ENCODE peak calls at places on chromosomes 1 and 21, in six cellular contexts. One of them, this sample, is unnamed.

GRCh38 chr1:228905579-228905978 is 170.3 kb downstream of the RHOU start:
- DNase-seq in kidney glomerular epithelial cell: no peak
- DNase-seq in GM12891: no peak
- DNase-seq in nephron progenitor cell: no peak
- DNase-seq in OCI-LY7: no peak
- DNase-seq in activated gamma-delta T cell treated with Interleukin-2 at 50 U/mL for 16 hours: no peak
- DNase-seq in this sample: no peak

GRCh38 chr21:18902641-18903040 is 499.1 kb upstream of the TMPRSS15 start:
- DNase-seq in nephron progenitor cell: no peak
- DNase-seq in activated gamma-delta T cell treated with Interleukin-2 at 50 U/mL for 16 hours: no peak
- DNase-seq in OCI-LY7: no peak
- DNase-seq in GM12891: no peak
- DNase-seq in kidney glomerular epithelial cell: no peak
- DNase-seq in this sample: no peak

GRCh38 chr1:41902125-41902524 is 16.6 kb downstream of the HIVEP3 start:
- DNase-seq in kidney glomerular epithelial cell: peak
- DNase-seq in activated gamma-delta T cell treated with Interleukin-2 at 50 U/mL for 16 hours: no peak
- DNase-seq in OCI-LY7: no peak
- DNase-seq in nephron progenitor cell: peak
- DNase-seq in GM12891: no peak
- DNase-seq in this sample: no peak

GRCh38 chr1:38508272-38508671 is 351.3 kb downstream of the RRAGC start:
- DNase-seq in GM12891: no peak
- DNase-seq in kidney glomerular epithelial cell: no peak
- DNase-seq in nephron progenitor cell: no peak
- DNase-seq in activated gamma-delta T cell treated with Interleukin-2 at 50 U/mL for 16 hours: no peak
- DNase-seq in OCI-LY7: no peak
- DNase-seq in this sample: no peak

GRCh38 chr1:52139817-52140540 is 1.9 kb upstream of the ZFYVE9 start:
- DNase-seq in nephron progenitor cell: no peak
- DNase-seq in kidney glomerular epithelial cell: peak
- DNase-seq in activated gamma-delta T cell treated with Interleukin-2 at 50 U/mL for 16 hours: peak
- DNase-seq in OCI-LY7: peak
- DNase-seq in GM12891: peak
- DNase-seq in this sample: no peak

GRCh38 chr1:85344256-85344694 is 67.8 kb upstream of the BCL10 start:
- DNase-seq in nephron progenitor cell: peak
- DNase-seq in OCI-LY7: peak
- DNase-seq in activated gamma-delta T cell treated with Interleukin-2 at 50 U/mL for 16 hours: no peak
- DNase-seq in GM12891: no peak
- DNase-seq in kidney glomerular epithelial cell: no peak
- DNase-seq in this sample: peak

GRCh38 chr1:94552071-94552586 is 10.6 kb upstream of the F3 start:
- DNase-seq in OCI-LY7: no peak
- DNase-seq in activated gamma-delta T cell treated with Interleukin-2 at 50 U/mL for 16 hours: no peak
- DNase-seq in GM12891: no peak
- DNase-seq in kidney glomerular epithelial cell: no peak
- DNase-seq in nephron progenitor cell: no peak
- DNase-seq in this sample: no peak

GRCh38 chr1:25673962-25674928 is 57.7 kb downstream of the MAN1C1 start:
- DNase-seq in activated gamma-delta T cell treated with Interleukin-2 at 50 U/mL for 16 hours: no peak
- DNase-seq in kidney glomerular epithelial cell: no peak
- DNase-seq in nephron progenitor cell: no peak
- DNase-seq in GM12891: no peak
- DNase-seq in OCI-LY7: no peak
- DNase-seq in this sample: no peak

GRCh38 chr21:15557925-15558324 is 171.9 kb upstream of the USP25 start:
- DNase-seq in OCI-LY7: peak
- DNase-seq in GM12891: no peak
- DNase-seq in nephron progenitor cell: no peak
- DNase-seq in activated gamma-delta T cell treated with Interleukin-2 at 50 U/mL for 16 hours: no peak
- DNase-seq in kidney glomerular epithelial cell: no peak
- DNase-seq in this sample: no peak

GRCh38 chr1:193103759-193104495 is 1.3 kb downstream of the GLRX2 start:
- DNase-seq in activated gamma-delta T cell treated with Interleukin-2 at 50 U/mL for 16 hours: no peak
- DNase-seq in GM12891: no peak
- DNase-seq in nephron progenitor cell: no peak
- DNase-seq in kidney glomerular epithelial cell: no peak
- DNase-seq in OCI-LY7: no peak
- DNase-seq in this sample: no peak

GRCh38 chr1:78240755-78241154 is 195.0 kb downstream of the GIPC2 start:
- DNase-seq in nephron progenitor cell: no peak
- DNase-seq in activated gamma-delta T cell treated with Interleukin-2 at 50 U/mL for 16 hours: no peak
- DNase-seq in OCI-LY7: no peak
- DNase-seq in kidney glomerular epithelial cell: no peak
- DNase-seq in GM12891: no peak
- DNase-seq in this sample: no peak

GRCh38 chr21:44930543-44930981 is 9.3 kb upstream of the SLX9 start:
- DNase-seq in activated gamma-delta T cell treated with Interleukin-2 at 50 U/mL for 16 hours: peak
- DNase-seq in nephron progenitor cell: no peak
- DNase-seq in OCI-LY7: peak
- DNase-seq in GM12891: no peak
- DNase-seq in kidney glomerular epithelial cell: no peak
- DNase-seq in this sample: no peak

GRCh38 chr1:158454537-158454936 is 7.1 kb upstream of the OR10K1 start:
- DNase-seq in nephron progenitor cell: no peak
- DNase-seq in OCI-LY7: no peak
- DNase-seq in activated gamma-delta T cell treated with Interleukin-2 at 50 U/mL for 16 hours: no peak
- DNase-seq in kidney glomerular epithelial cell: no peak
- DNase-seq in GM12891: no peak
- DNase-seq in this sample: no peak

GRCh38 chr1:2111674-2112035 is 61.4 kb downstream of the PRKCZ start:
- DNase-seq in nephron progenitor cell: no peak
- DNase-seq in GM12891: no peak
- DNase-seq in OCI-LY7: no peak
- DNase-seq in kidney glomerular epithelial cell: no peak
- DNase-seq in activated gamma-delta T cell treated with Interleukin-2 at 50 U/mL for 16 hours: no peak
- DNase-seq in this sample: no peak

GRCh38 chr1:8010080-8010664 is 15.9 kb downstream of the ERRFI1 start:
- DNase-seq in nephron progenitor cell: no peak
- DNase-seq in kidney glomerular epithelial cell: no peak
- DNase-seq in GM12891: no peak
- DNase-seq in OCI-LY7: no peak
- DNase-seq in activated gamma-delta T cell treated with Interleukin-2 at 50 U/mL for 16 hours: no peak
- DNase-seq in this sample: no peak

GRCh38 chr1:19450811-19451564 is 34.4 kb downstream of the CAPZB start:
- DNase-seq in GM12891: no peak
- DNase-seq in kidney glomerular epithelial cell: peak
- DNase-seq in OCI-LY7: no peak
- DNase-seq in activated gamma-delta T cell treated with Interleukin-2 at 50 U/mL for 16 hours: no peak
- DNase-seq in nephron progenitor cell: no peak
- DNase-seq in this sample: no peak

GRCh38 chr1:234911787-234912186 is 216.8 kb downstream of the TOMM20 start:
- DNase-seq in OCI-LY7: no peak
- DNase-seq in kidney glomerular epithelial cell: no peak
- DNase-seq in nephron progenitor cell: no peak
- DNase-seq in GM12891: no peak
- DNase-seq in activated gamma-delta T cell treated with Interleukin-2 at 50 U/mL for 16 hours: peak
- DNase-seq in this sample: no peak

GRCh38 chr1:19981170-19981506 is 1.7 kb upstream of the PLA2G2A start:
- DNase-seq in GM12891: no peak
- DNase-seq in nephron progenitor cell: no peak
- DNase-seq in kidney glomerular epithelial cell: no peak
- DNase-seq in OCI-LY7: no peak
- DNase-seq in activated gamma-delta T cell treated with Interleukin-2 at 50 U/mL for 16 hours: no peak
- DNase-seq in this sample: no peak

GRCh38 chr1:163170975-163171676 is 31.6 kb downstream of the RGS5 start:
- DNase-seq in kidney glomerular epithelial cell: peak
- DNase-seq in OCI-LY7: no peak
- DNase-seq in nephron progenitor cell: no peak
- DNase-seq in GM12891: no peak
- DNase-seq in activated gamma-delta T cell treated with Interleukin-2 at 50 U/mL for 16 hours: no peak
- DNase-seq in this sample: no peak

GRCh38 chr1:19616489-19616888 is 27.6 kb upstream of the NBL1 start:
- DNase-seq in nephron progenitor cell: no peak
- DNase-seq in kidney glomerular epithelial cell: peak
- DNase-seq in GM12891: no peak
- DNase-seq in activated gamma-delta T cell treated with Interleukin-2 at 50 U/mL for 16 hours: no peak
- DNase-seq in OCI-LY7: no peak
- DNase-seq in this sample: no peak

GRCh38 chr1:77175230-77175844 is 43.9 kb downstream of the PIGK start:
- DNase-seq in kidney glomerular epithelial cell: no peak
- DNase-seq in GM12891: no peak
- DNase-seq in OCI-LY7: peak
- DNase-seq in nephron progenitor cell: peak
- DNase-seq in activated gamma-delta T cell treated with Interleukin-2 at 50 U/mL for 16 hours: no peak
- DNase-seq in this sample: no peak

GRCh38 chr1:118381197-118381596 is 196.2 kb upstream of the SPAG17 start:
- DNase-seq in GM12891: no peak
- DNase-seq in activated gamma-delta T cell treated with Interleukin-2 at 50 U/mL for 16 hours: no peak
- DNase-seq in OCI-LY7: no peak
- DNase-seq in kidney glomerular epithelial cell: no peak
- DNase-seq in nephron progenitor cell: no peak
- DNase-seq in this sample: no peak

GRCh38 chr1:20871419-20871818 is 84.3 kb upstream of the HP1BP3 start:
- DNase-seq in OCI-LY7: no peak
- DNase-seq in kidney glomerular epithelial cell: peak
- DNase-seq in GM12891: no peak
- DNase-seq in activated gamma-delta T cell treated with Interleukin-2 at 50 U/mL for 16 hours: no peak
- DNase-seq in nephron progenitor cell: no peak
- DNase-seq in this sample: no peak

GRCh38 chr1:210123924-210124589 is 108.5 kb upstream of the SERTAD4 start:
- DNase-seq in nephron progenitor cell: no peak
- DNase-seq in kidney glomerular epithelial cell: peak
- DNase-seq in OCI-LY7: no peak
- DNase-seq in activated gamma-delta T cell treated with Interleukin-2 at 50 U/mL for 16 hours: no peak
- DNase-seq in GM12891: no peak
- DNase-seq in this sample: peak

GRCh38 chr1:77313491-77313890 is 31.7 kb downstream of the AK5 start:
- DNase-seq in OCI-LY7: peak
- DNase-seq in activated gamma-delta T cell treated with Interleukin-2 at 50 U/mL for 16 hours: peak
- DNase-seq in kidney glomerular epithelial cell: no peak
- DNase-seq in nephron progenitor cell: peak
- DNase-seq in GM12891: peak
- DNase-seq in this sample: no peak

GRCh38 chr1:67085326-67085725 is 31.4 kb upstream of the SLC35D1 start:
- DNase-seq in OCI-LY7: no peak
- DNase-seq in kidney glomerular epithelial cell: no peak
- DNase-seq in nephron progenitor cell: no peak
- DNase-seq in activated gamma-delta T cell treated with Interleukin-2 at 50 U/mL for 16 hours: no peak
- DNase-seq in GM12891: no peak
- DNase-seq in this sample: no peak

GRCh38 chr1:151443846-151444790 is 15.2 kb downstream of the POGZ start:
- DNase-seq in kidney glomerular epithelial cell: peak
- DNase-seq in OCI-LY7: peak
- DNase-seq in activated gamma-delta T cell treated with Interleukin-2 at 50 U/mL for 16 hours: peak
- DNase-seq in nephron progenitor cell: peak
- DNase-seq in GM12891: no peak
- DNase-seq in this sample: peak

GRCh38 chr1:1543706-1544099 is 3.3 kb upstream of the TMEM240 start:
- DNase-seq in kidney glomerular epithelial cell: no peak
- DNase-seq in activated gamma-delta T cell treated with Interleukin-2 at 50 U/mL for 16 hours: no peak
- DNase-seq in OCI-LY7: no peak
- DNase-seq in nephron progenitor cell: no peak
- DNase-seq in GM12891: no peak
- DNase-seq in this sample: no peak

GRCh38 chr1:235651170-235651806 is 1.7 kb upstream of the GNG4 start:
- DNase-seq in activated gamma-delta T cell treated with Interleukin-2 at 50 U/mL for 16 hours: no peak
- DNase-seq in OCI-LY7: no peak
- DNase-seq in GM12891: no peak
- DNase-seq in nephron progenitor cell: no peak
- DNase-seq in kidney glomerular epithelial cell: no peak
- DNase-seq in this sample: no peak

GRCh38 chr1:232613752-232614381 is 16.1 kb downstream of the SIPA1L2 start:
- DNase-seq in GM12891: no peak
- DNase-seq in activated gamma-delta T cell treated with Interleukin-2 at 50 U/mL for 16 hours: no peak
- DNase-seq in OCI-LY7: no peak
- DNase-seq in kidney glomerular epithelial cell: peak
- DNase-seq in nephron progenitor cell: no peak
- DNase-seq in this sample: no peak

GRCh38 chr21:25688284-25689035 is 46.2 kb downstream of the ATP5PF start:
- DNase-seq in nephron progenitor cell: no peak
- DNase-seq in activated gamma-delta T cell treated with Interleukin-2 at 50 U/mL for 16 hours: no peak
- DNase-seq in kidney glomerular epithelial cell: no peak
- DNase-seq in OCI-LY7: no peak
- DNase-seq in GM12891: no peak
- DNase-seq in this sample: no peak

GRCh38 chr1:3903141-3904005 is 3.3 kb upstream of the C1orf174 start:
- DNase-seq in kidney glomerular epithelial cell: no peak
- DNase-seq in OCI-LY7: peak
- DNase-seq in GM12891: no peak
- DNase-seq in activated gamma-delta T cell treated with Interleukin-2 at 50 U/mL for 16 hours: no peak
- DNase-seq in nephron progenitor cell: no peak
- DNase-seq in this sample: no peak

GRCh38 chr1:208420021-208420420 is 175.8 kb upstream of the PLXNA2 start:
- DNase-seq in nephron progenitor cell: no peak
- DNase-seq in GM12891: no peak
- DNase-seq in OCI-LY7: no peak
- DNase-seq in kidney glomerular epithelial cell: no peak
- DNase-seq in activated gamma-delta T cell treated with Interleukin-2 at 50 U/mL for 16 hours: no peak
- DNase-seq in this sample: no peak

GRCh38 chr1:89780721-89781120 is 40.1 kb upstream of the LRRC8D start:
- DNase-seq in kidney glomerular epithelial cell: peak
- DNase-seq in OCI-LY7: peak
- DNase-seq in GM12891: no peak
- DNase-seq in nephron progenitor cell: no peak
- DNase-seq in activated gamma-delta T cell treated with Interleukin-2 at 50 U/mL for 16 hours: no peak
- DNase-seq in this sample: no peak

GRCh38 chr1:169528214-169529067 is 42.7 kb upstream of the SLC19A2 start:
- DNase-seq in activated gamma-delta T cell treated with Interleukin-2 at 50 U/mL for 16 hours: no peak
- DNase-seq in GM12891: no peak
- DNase-seq in nephron progenitor cell: no peak
- DNase-seq in kidney glomerular epithelial cell: no peak
- DNase-seq in OCI-LY7: no peak
- DNase-seq in this sample: no peak

GRCh38 chr1:179310271-179310670 is 16.7 kb downstream of the SOAT1 start:
- DNase-seq in OCI-LY7: no peak
- DNase-seq in activated gamma-delta T cell treated with Interleukin-2 at 50 U/mL for 16 hours: no peak
- DNase-seq in kidney glomerular epithelial cell: no peak
- DNase-seq in GM12891: no peak
- DNase-seq in nephron progenitor cell: no peak
- DNase-seq in this sample: no peak

GRCh38 chr1:60615661-60616060 is 466.7 kb upstream of the NFIA start:
- DNase-seq in nephron progenitor cell: no peak
- DNase-seq in activated gamma-delta T cell treated with Interleukin-2 at 50 U/mL for 16 hours: no peak
- DNase-seq in OCI-LY7: no peak
- DNase-seq in kidney glomerular epithelial cell: no peak
- DNase-seq in GM12891: no peak
- DNase-seq in this sample: no peak

GRCh38 chr1:6962956-6963915 is 178.0 kb downstream of the CAMTA1 start:
- DNase-seq in OCI-LY7: peak
- DNase-seq in kidney glomerular epithelial cell: no peak
- DNase-seq in activated gamma-delta T cell treated with Interleukin-2 at 50 U/mL for 16 hours: peak
- DNase-seq in nephron progenitor cell: peak
- DNase-seq in GM12891: peak
- DNase-seq in this sample: no peak

GRCh38 chr1:20867062-20867461 is 80.0 kb upstream of the HP1BP3 start:
- DNase-seq in kidney glomerular epithelial cell: no peak
- DNase-seq in GM12891: no peak
- DNase-seq in OCI-LY7: no peak
- DNase-seq in nephron progenitor cell: no peak
- DNase-seq in activated gamma-delta T cell treated with Interleukin-2 at 50 U/mL for 16 hours: no peak
- DNase-seq in this sample: no peak

This sample was measured in 8988T.